ENCODE peak calls at places on chromosomes 16 and 17, in four cellular contexts. X, K, T and L are unnamed samples.

GRCh38 chr16:79278506-79278905 is 322.0 kb downstream of the MAF start:
- DNase-seq in K (no peak), X (no peak), T (no peak), L (no peak)

GRCh38 chr16:1819611-1820010 is 7.0 kb downstream of the HAGH start:
- DNase-seq in T (no peak), K (no peak), X (no peak), L (no peak)

GRCh38 chr17:55442953-55443683 is 21.5 kb upstream of the MMD start:
- DNase-seq in X (no peak), K (no peak), T (peak), L (no peak)

GRCh38 chr16:265711-266110 is 10.0 kb downstream of the RGS11 start:
- DNase-seq in T (no peak), X (no peak), K (no peak), L (no peak)

GRCh38 chr17:7029659-7030058 is 6.2 kb upstream of the SLC16A13 start:
- DNase-seq in X (no peak), K (no peak), T (no peak), L (no peak)

GRCh38 chr16:572865-573650 is 3.3 kb downstream of the PIGQ start:
- DNase-seq in T (no peak), K (no peak), X (no peak), L (no peak)

GRCh38 chr16:25264599-25264998 is 7.0 kb upstream of the ZKSCAN2 start:
- DNase-seq in T (peak), K (no peak), X (peak), L (no peak)

GRCh38 chr16:88633684-88634140 is 4.7 kb upstream of the IL17C start:
- DNase-seq in X (no peak), K (peak), T (no peak), L (no peak)

GRCh38 chr17:48543854-48544355 is 1.0 kb downstream of the HOXB2 start:
- DNase-seq in X (no peak), T (no peak), K (no peak), L (no peak)

GRCh38 chr17:27846042-27846655 is 45.8 kb upstream of the NOS2 start:
- DNase-seq in X (no peak), K (no peak), T (no peak), L (no peak)

GRCh38 chr16:27633721-27634120 is 83.8 kb downstream of the KATNIP start:
- DNase-seq in T (no peak), K (no peak), X (no peak), L (no peak)

GRCh38 chr16:49587051-49587450 is 213.4 kb downstream of the C16orf78 start:
- DNase-seq in T (no peak), K (no peak), X (no peak), L (no peak)

GRCh38 chr17:19454074-19454473 is 43.0 kb downstream of the RNF112 start:
- DNase-seq in X (no peak), T (no peak), K (no peak), L (no peak)

GRCh38 chr17:68291836-68292688 is 767 bp downstream of the ARSG start:
- DNase-seq in T (peak), K (peak), X (peak), L (peak)

GRCh38 chr17:412211-413015 is 59.8 kb upstream of the RPH3AL start:
- DNase-seq in K (peak), T (peak), X (peak), L (peak)

GRCh38 chr16:29141586-29142324 is 156.9 kb downstream of the LAT start:
- DNase-seq in X (no peak), T (no peak), K (no peak), L (no peak)

GRCh38 chr17:7394452-7395191 is at the start of gene PLSCR3:
- DNase-seq in X (peak), T (peak), K (peak), L (no peak)